ENCODE peak calls at places on chromosomes 2 and 18, in four cellular contexts. G is spleen, T is HCT116, S is neuronal stem cell. Z is an unnamed sample.

GRCh38 chr2:137888845-137889244 is 75.4 kb upstream of the HNMT start:
- DNase-seq in G (no peak), T (peak; percentile 10), S (peak; percentile 33), Z (no peak)

GRCh38 chr18:3059272-3059671 is 46.3 kb upstream of the LPIN2 start:
- DNase-seq in G (no peak), T (no peak), S (no peak), Z (no peak)

GRCh38 chr2:185472574-185472973 is 266.0 kb upstream of the FSIP2 start:
- DNase-seq in S (no peak), T (no peak), G (no peak), Z (no peak)

GRCh38 chr2:178119181-178119922 is 7.1 kb downstream of the RBM45 start:
- DNase-seq in G (no peak), S (no peak), T (no peak), Z (no peak)

GRCh38 chr2:240435955-240436625 is 627 bp downstream of the GPC1 start:
- DNase-seq in T (no peak), S (no peak), G (peak; percentile 82), Z (peak; percentile 56)

GRCh38 chr2:68432696-68433658 is 34.1 kb downstream of the FBXO48 start:
- DNase-seq in S (no peak), T (no peak), G (peak; percentile 76), Z (peak; percentile 42)

GRCh38 chr18:48729421-48729820 is 190.6 kb downstream of the CTIF start:
- DNase-seq in S (no peak), T (no peak), G (no peak), Z (no peak)

GRCh38 chr2:191567229-191567628 is 110.7 kb upstream of the NABP1 start:
- DNase-seq in S (no peak), T (no peak), G (no peak), Z (no peak)

GRCh38 chr2:121501554-121501953 is 29.1 kb upstream of the RNU4ATAC start:
- DNase-seq in S (no peak), T (no peak), G (no peak), Z (no peak)

GRCh38 chr2:133522204-133522603 is 46.1 kb downstream of the NCKAP5 start:
- DNase-seq in G (no peak), T (no peak), S (no peak), Z (no peak)

GRCh38 chr2:208083807-208084206 is 40.5 kb downstream of the CRYGD start:
- DNase-seq in S (no peak), T (no peak), G (no peak), Z (no peak)

GRCh38 chr18:23710946-23711345 is 21.7 kb downstream of the LAMA3 start:
- DNase-seq in S (no peak), G (no peak), T (no peak), Z (no peak)

GRCh38 chr2:4869154-4869553 is 823.0 kb upstream of the SOX11 start:
- DNase-seq in G (no peak), T (no peak), S (no peak), Z (no peak)

GRCh38 chr2:233862261-233862768 is 5.9 kb downstream of the MSL3B start:
- DNase-seq in G (no peak), S (no peak), T (no peak), Z (no peak)

GRCh38 chr2:218041302-218042165 is 27.5 kb upstream of the RUFY4 start:
- DNase-seq in G (no peak), T (no peak), S (no peak), Z (no peak)

GRCh38 chr2:96580771-96581170 is 44.2 kb downstream of the ARID5A start:
- DNase-seq in G (no peak), T (peak; percentile 16), S (no peak), Z (no peak)

GRCh38 chr2:72915907-72916742 is 1.2 kb upstream of the EMX1 start:
- DNase-seq in T (no peak), S (peak; percentile 87), G (peak; percentile 78), Z (no peak)

GRCh38 chr18:76674596-76674995 is 147.8 kb upstream of the ZNF236 start:
- DNase-seq in G (no peak), S (no peak), T (no peak), Z (no peak)

GRCh38 chr2:205758051-205758450 is 75.8 kb downstream of the NRP2 start:
- DNase-seq in G (no peak), S (no peak), T (no peak), Z (no peak)

GRCh38 chr18:78798402-78799175 is 181.0 kb upstream of the SALL3 start:
- DNase-seq in G (peak; percentile 61), T (no peak), S (no peak), Z (no peak)

GRCh38 chr2:190501231-190501630 is 33.3 kb downstream of the NEMP2 start:
- DNase-seq in G (no peak), S (no peak), T (no peak), Z (no peak)

DNA sequence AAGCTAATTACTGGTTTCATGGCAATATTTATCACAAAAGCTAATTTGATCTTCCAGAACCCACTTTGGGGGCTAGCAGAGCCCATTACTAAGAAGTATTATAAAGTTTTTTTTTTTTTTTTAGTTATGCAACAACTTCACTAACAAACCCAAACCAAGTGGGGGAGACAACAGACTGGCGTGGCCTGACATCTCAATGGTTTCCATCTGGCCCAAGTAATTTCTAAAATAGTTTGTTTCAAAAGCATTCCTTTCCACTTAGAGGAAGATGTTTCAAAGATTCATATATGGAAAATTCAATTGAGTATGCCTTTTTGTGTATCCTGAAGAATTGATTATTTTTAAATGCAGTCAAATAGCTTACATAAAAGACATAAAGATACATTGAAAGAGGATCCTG is 367.1 kb downstream of the HRH4 start:
- DNase-seq in S (no peak), G (no peak), T (no peak), Z (no peak)
- H3K27ac ChIP-seq in S (no peak overlapping the region), G (no peak overlapping the region), T (no peak overlapping the region), Z (no peak overlapping the region)

GRCh38 chr2:27182346-27182745 is 29.5 kb upstream of the ATRAID start:
- DNase-seq in S (no peak), T (no peak), G (no peak), Z (no peak)
- H3K27ac ChIP-seq in S (no peak overlapping the region), T (no peak overlapping the region), G (peak overlapping the region; percentile 5), Z (no peak overlapping the region)

GRCh38 chr2:97992836-97993825 is 2.6 kb downstream of the TMEM131 start:
- DNase-seq in T (no peak), S (no peak), G (no peak), Z (no peak)
- H3K27ac ChIP-seq in T (no peak overlapping the region), S (no peak overlapping the region), G (peak overlapping the region; percentile 99), Z (peak overlapping the region; percentile 86)

GRCh38 chr2:194264586-194264985 is 1392.4 kb upstream of the SLC39A10 start:
- DNase-seq in T (no peak), G (no peak), S (no peak), Z (peak; percentile 21)
- H3K27ac ChIP-seq in T (no peak overlapping the region), G (no peak overlapping the region), S (no peak overlapping the region), Z (no peak overlapping the region)

DNA sequence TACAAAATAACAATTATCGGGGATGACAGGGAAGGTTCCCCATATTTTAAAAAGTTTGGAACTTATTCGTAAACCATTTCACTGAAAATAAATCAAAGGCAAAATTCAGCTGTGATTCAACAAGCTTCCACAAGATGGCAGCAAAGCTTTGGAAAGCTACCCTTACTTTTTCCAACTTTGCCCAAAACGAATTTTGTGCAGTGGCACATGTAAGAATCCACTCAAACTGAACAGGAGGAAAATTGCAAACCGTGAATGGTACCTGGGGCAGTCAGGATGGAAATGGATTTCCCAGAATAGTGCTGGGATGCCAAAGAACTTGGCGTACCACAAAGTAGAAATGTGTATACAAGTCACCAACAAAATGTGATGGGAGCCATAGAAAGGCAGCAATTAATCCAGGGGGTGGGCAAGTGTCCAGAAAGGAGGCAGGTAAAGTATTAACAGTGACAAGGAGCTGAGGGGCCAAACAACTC is 10.7 kb downstream of the RPL31 start:
- DNase-seq in G (no peak), S (peak; percentile 52), T (no peak), Z (no peak)
- H3K27ac ChIP-seq in G (no peak overlapping the region), S (no peak overlapping the region), T (no peak overlapping the region), Z (no peak overlapping the region)

GRCh38 chr2:142869461-142870106 is 7.9 kb upstream of the KYNU start:
- DNase-seq in T (no peak), S (no peak), G (no peak), Z (no peak)

GRCh38 chr2:142870516-142870915 is 6.9 kb upstream of the KYNU start:
- DNase-seq in T (no peak), S (no peak), G (no peak), Z (no peak)

GRCh38 chr2:142867161-142867560 is 10.3 kb upstream of the KYNU start:
- DNase-seq in S (no peak), T (no peak), G (no peak), Z (no peak)

GRCh38 chr2:142866426-142866825 is 11.0 kb upstream of the KYNU start:
- DNase-seq in S (no peak), T (no peak), G (no peak), Z (no peak)

GRCh38 chr2:142868281-142868762 is 9.1 kb upstream of the KYNU start:
- DNase-seq in G (peak; percentile 79), T (no peak), S (no peak), Z (peak; percentile 75)
- H3K27ac ChIP-seq in G (peak overlapping the region; percentile 72), T (no peak overlapping the region), S (no peak overlapping the region), Z (peak overlapping the region; percentile 93)

Z was measured in RWPE2.